ENCODE peak calls at places on chromosome X, in six cellular contexts. D is lower lobe of right lung; F is CD8-positive, alpha-beta T cell; G is prostate gland; J is SK-N-SH; W is heart right ventricle. L is an unnamed sample.

GRCh38 chrX:130025256-130025655 is 42.8 kb downstream of the BCORL1 start:
- DNase-seq in W (no peak), D (no peak), F (no peak), J (no peak), G (no peak), L (no peak)

GRCh38 chrX:101303790-101304189 is 12.7 kb upstream of the TAF7L start:
- DNase-seq in J (no peak), F (no peak), W (no peak), G (no peak), D (no peak), L (no peak)

GRCh38 chrX:23435108-23435507 is 100.5 kb downstream of the PTCHD1 start:
- DNase-seq in D (no peak), W (no peak), J (no peak), F (no peak), G (no peak), L (no peak)

GRCh38 chrX:53682885-53683555 is 3.5 kb downstream of the HUWE1 start:
- DNase-seq in F (peak; percentile 11), G (no peak), J (peak; percentile 47), D (no peak), W (peak; percentile 18), L (peak; percentile 71)

GRCh38 chrX:123481908-123482873 is 250.7 kb downstream of the THOC2 start:
- DNase-seq in W (no peak), G (no peak), J (no peak), D (no peak), F (no peak), L (peak; percentile 15)

GRCh38 chrX:139559383-139560042 is 29.0 kb downstream of the F9 start:
- DNase-seq in G (peak; percentile 46), D (no peak), J (peak; percentile 20), W (peak; percentile 21), F (no peak), L (peak; percentile 35)

GRCh38 chrX:67546496-67547423 is 2.9 kb downstream of the AR start:
- DNase-seq in J (peak; percentile 18), F (no peak), D (no peak), W (no peak), G (no peak), L (no peak)

GRCh38 chrX:153651540-153652079 is 4.6 kb downstream of the DUSP9 start:
- DNase-seq in W (no peak), F (peak; percentile 8), D (no peak), G (no peak), J (peak; percentile 45), L (no peak)

GRCh38 chrX:29941292-29941691 is 274.1 kb upstream of the MAGEB2 start:
- DNase-seq in D (no peak), W (no peak), G (no peak), F (no peak), J (no peak), L (peak; percentile 40)

GRCh38 chrX:20522420-20522819 is 255.7 kb upstream of the RPS6KA3 start:
- DNase-seq in F (no peak), D (no peak), W (no peak), J (no peak), G (no peak), L (no peak)

GRCh38 chrX:43741843-43742573 is 85.9 kb downstream of the MAOA start:
- DNase-seq in W (peak; percentile 24), D (no peak), J (no peak), F (no peak), G (no peak), L (peak; percentile 74)

GRCh38 chrX:129404670-129405008 is 118.7 kb downstream of the SMARCA1 start:
- DNase-seq in W (no peak), G (no peak), D (no peak), J (no peak), F (no peak), L (peak; percentile 3)

GRCh38 chrX:133415276-133416105 is at the start of gene GPC4:
- DNase-seq in W (peak; percentile 51), J (peak; percentile 76), F (no peak), D (peak; percentile 80), G (peak; percentile 56), L (peak; percentile 41)

GRCh38 chrX:46573896-46574336 is 351 bp downstream of the CHST7 start:
- DNase-seq in J (peak; percentile 58), W (peak; percentile 32), D (peak; percentile 73), F (peak; percentile 60), G (peak; percentile 27), L (peak; percentile 65)

GRCh38 chrX:124594017-124594651 is 247.8 kb downstream of the SH2D1A start:
- DNase-seq in G (no peak), W (no peak), D (no peak), F (no peak), J (no peak), L (no peak)

GRCh38 chrX:148928803-148929202 is 428.4 kb downstream of the AFF2 start:
- DNase-seq in D (no peak), F (no peak), G (no peak), J (no peak), W (no peak), L (peak; percentile 28)

GRCh38 chrX:74371399-74371798 is 49.9 kb upstream of the SLC16A2 start:
- DNase-seq in G (no peak), F (no peak), D (no peak), J (no peak), W (no peak), L (no peak)

GRCh38 chrX:148854351-148854750 is 353.9 kb downstream of the AFF2 start:
- DNase-seq in G (no peak), F (no peak), W (no peak), D (no peak), J (no peak), L (peak; percentile 42)

GRCh38 chrX:8105531-8105930 is 65.5 kb downstream of the VCX2 start:
- DNase-seq in W (no peak), D (no peak), J (no peak), G (no peak), F (no peak), L (no peak)

GRCh38 chrX:19924285-19924684 is 36.9 kb upstream of the SH3KBP1 start:
- DNase-seq in D (no peak), F (no peak), G (no peak), J (no peak), W (no peak), L (peak; percentile 7)

GRCh38 chrX:31223817-31224216 is 152.0 kb upstream of the FTHL17 start:
- DNase-seq in F (no peak), G (no peak), D (no peak), W (no peak), J (no peak), L (peak; percentile 79)

GRCh38 chrX:35392232-35392631 is 405.9 kb upstream of the MAGEB16 start:
- DNase-seq in G (no peak), J (no peak), D (no peak), W (no peak), F (no peak), L (no peak)

DNA sequence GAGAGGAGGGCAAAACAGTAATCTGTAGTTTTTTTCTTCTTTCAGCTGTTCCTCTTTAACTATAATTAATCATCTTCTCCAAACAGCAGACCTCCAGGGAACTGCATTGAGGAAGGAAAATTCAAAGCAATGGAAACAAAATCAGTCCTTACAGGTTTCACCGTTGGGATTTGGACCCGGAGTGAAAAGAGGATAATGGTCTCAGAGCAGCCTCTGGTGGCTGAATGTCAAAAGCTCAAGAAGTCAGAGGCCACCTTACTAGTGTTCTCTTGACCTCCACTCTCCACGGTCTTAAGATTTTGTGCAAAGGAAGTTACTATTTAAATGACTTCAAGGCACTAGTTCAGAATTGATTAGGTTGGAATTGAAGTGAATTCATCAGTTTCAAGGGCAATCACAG is 16.0 kb upstream of the MID1 start:
- DNase-seq in G (no peak), D (no peak), J (peak; percentile 39), W (peak; percentile 34), F (no peak), L (peak; percentile 73)
- TF ChIP-seq CTCF in G (peak; percentile 40), D (peak; percentile 49), J (peak; percentile 78), W (peak; percentile 59), F (no peak), L (peak; percentile 75)

DNA sequence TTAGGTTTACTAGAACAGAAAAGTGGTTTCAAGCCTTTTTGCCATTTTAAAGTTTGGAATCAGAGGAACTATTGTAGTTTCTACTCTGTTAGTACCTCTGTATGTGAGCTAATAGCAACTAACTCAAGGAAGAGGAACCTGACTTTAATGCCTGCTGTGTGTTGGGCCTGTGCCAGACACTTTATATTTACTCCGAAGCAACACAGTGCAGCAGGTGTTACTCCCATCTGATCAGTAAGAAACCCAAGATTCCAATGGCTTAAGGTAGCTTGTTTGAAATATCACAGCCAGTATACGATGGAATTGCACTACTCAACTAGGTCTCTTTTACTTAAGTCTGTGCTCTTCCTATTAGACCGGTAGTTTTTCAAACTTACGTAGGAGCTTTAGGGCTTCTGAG is 79.2 kb downstream of the USP9X start:
- DNase-seq in W (no peak), G (peak; percentile 17), F (no peak), J (no peak), D (no peak), L (no peak)
- H3K4me3 ChIP-seq in W (no peak overlapping the region), G (no peak overlapping the region), F (no peak overlapping the region), J (no peak overlapping the region), D (no peak overlapping the region), L (no peak overlapping the region)

GRCh38 chrX:24498975-24499374 is 33.9 kb downstream of the PDK3 start:
- DNase-seq in W (no peak), G (no peak), F (no peak), J (peak; percentile 30), D (no peak), L (peak; percentile 41)
- TF ChIP-seq CTCF in W (peak; percentile 48), G (peak; percentile 84), F (peak; percentile 50), J (peak; percentile 77), D (peak; percentile 51), L (peak; percentile 51)

GRCh38 chrX:136768469-136769084 is 12.2 kb downstream of the ARHGEF6 start:
- DNase-seq in F (peak; percentile 34), D (peak; percentile 48), J (peak; percentile 20), W (no peak), G (no peak), L (peak; percentile 90)
- H3K4me3 ChIP-seq in F (peak overlapping the region; percentile 55), D (no peak overlapping the region), J (no peak overlapping the region), W (no peak overlapping the region), G (no peak overlapping the region), L (no peak overlapping the region)

GRCh38 chrX:51894697-51895336 is 1.4 kb downstream of the MAGED1 start:
- DNase-seq in W (peak; percentile 12), D (no peak), G (no peak), J (peak; percentile 46), F (peak; percentile 26), L (peak; percentile 28)
- TF ChIP-seq CTCF in W (no peak), D (no peak), G (peak; percentile 10), J (no peak), F (no peak), L (peak; percentile 21)

GRCh38 chrX:2500681-2501151 is at the start of the genes DHRSX and ZBED1:
- DNase-seq in G (no peak), F (peak; percentile 44), J (peak; percentile 90), W (peak; percentile 43), D (peak; percentile 62), L (no peak)
- H3K4me3 ChIP-seq in G (peak within 1 kb of the TSS; percentile 89), F (peak within 1 kb of the TSS; percentile 66), J (peak within 1 kb of the TSS; percentile 92), W (peak within 1 kb of the TSS; percentile 69), D (peak within 1 kb of the TSS; percentile 90), L (peak within 1 kb of the TSS; percentile 76)

DNA sequence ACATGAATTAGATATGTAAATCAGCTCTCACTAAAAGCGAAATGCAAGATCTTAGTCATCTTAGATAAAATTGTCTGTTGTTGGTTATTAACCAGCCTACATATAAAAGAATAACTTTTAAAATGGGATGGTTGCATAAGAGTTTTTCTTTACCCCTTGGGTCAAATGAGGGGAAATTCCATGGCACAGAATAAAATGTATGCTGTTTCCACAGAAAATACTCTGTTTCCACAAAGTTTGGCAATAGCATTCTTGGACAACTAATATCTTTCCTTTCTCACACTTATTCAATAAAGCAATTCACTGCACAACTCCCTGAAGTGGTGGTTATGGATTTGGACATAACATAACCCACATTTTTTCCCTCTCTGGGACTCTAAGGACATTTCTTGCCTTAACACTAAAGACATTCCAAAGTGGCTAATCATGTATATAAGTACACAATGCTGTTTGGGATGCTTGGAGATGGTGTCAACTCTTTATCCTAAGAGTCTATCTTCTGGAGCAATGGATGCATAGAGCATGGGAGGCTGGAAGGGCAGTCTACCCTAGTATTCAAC is 51.7 kb upstream of the GPM6B start:
- DNase-seq in W (no peak), G (no peak), J (no peak), D (no peak), F (no peak), L (peak; percentile 42)
- TF ChIP-seq CTCF in W (no peak), G (no peak), J (no peak), D (no peak), F (no peak), L (no peak)

L was measured in choroid plexus epithelial cell.